ENCODE peak calls at places on chromosomes 3 and 15, in six cellular contexts. O is cardiac muscle cell, R is HCT116, J is IMR-90, K is OCI-LY7, Z is testis. Y is an unnamed sample.

GRCh38 chr3:99175276-99175801 is 273.8 kb upstream of the DCBLD2 start:
- DNase-seq in O (no peak), R (no peak), J (no peak), K (no peak), Z (no peak), Y (no peak)

GRCh38 chr3:87982421-87982820 is 76.4 kb downstream of the CGGBP1 start:
- DNase-seq in O (peak; percentile 26), R (no peak), J (no peak), K (no peak), Z (no peak), Y (no peak)

GRCh38 chr15:27685638-27686037 is 413.5 kb downstream of the OCA2 start:
- DNase-seq in O (no peak), R (no peak), J (no peak), K (no peak), Z (no peak), Y (no peak)

GRCh38 chr3:105827959-105828358 is 40.9 kb downstream of the CBLB start:
- DNase-seq in O (no peak), R (peak; percentile 73), J (peak; percentile 90), K (no peak), Z (no peak), Y (peak; percentile 46)

GRCh38 chr3:169771651-169772529 is 1.3 kb upstream of the MYNN start:
- DNase-seq in O (peak; percentile 75), R (peak; percentile 65), J (peak; percentile 72), K (peak; percentile 85), Z (peak; percentile 52), Y (peak; percentile 71)

GRCh38 chr15:70234256-70234965 is 136.7 kb upstream of the TLE3 start:
- DNase-seq in O (no peak), R (no peak), J (peak; percentile 60), K (no peak), Z (no peak), Y (no peak)

GRCh38 chr3:81302045-81302444 is 459.4 kb downstream of the GBE1 start:
- DNase-seq in O (peak; percentile 54), R (peak; percentile 13), J (peak; percentile 48), K (peak; percentile 25), Z (peak; percentile 43), Y (peak; percentile 29)

GRCh38 chr3:23113455-23114171 is 89.5 kb upstream of the UBE2E2 start:
- DNase-seq in O (no peak), R (no peak), J (peak; percentile 13), K (no peak), Z (no peak), Y (no peak)

GRCh38 chr3:73926360-73927202 is 301.8 kb upstream of the PDZRN3 start:
- DNase-seq in O (no peak), R (no peak), J (no peak), K (no peak), Z (no peak), Y (no peak)

GRCh38 chr15:62453979-62454378 is 288.9 kb upstream of the C2CD4B start:
- DNase-seq in O (no peak), R (no peak), J (peak; percentile 80), K (no peak), Z (no peak), Y (no peak)

GRCh38 chr3:158768881-158769518 is 32.9 kb upstream of the MFSD1 start:
- DNase-seq in O (no peak), R (no peak), J (peak; percentile 98), K (no peak), Z (peak; percentile 26), Y (peak; percentile 29)

GRCh38 chr15:64865998-64866520 is 24.3 kb downstream of the PLEKHO2 start:
- DNase-seq in O (no peak), R (no peak), J (peak; percentile 98), K (no peak), Z (no peak), Y (no peak)

GRCh38 chr15:66053991-66054390 is 184.7 kb downstream of the RAB11A start:
- DNase-seq in O (no peak), R (no peak), J (no peak), K (no peak), Z (no peak), Y (no peak)

GRCh38 chr3:191352014-191352413 is 21.7 kb upstream of the UTS2B start:
- DNase-seq in O (no peak), R (no peak), J (no peak), K (no peak), Z (no peak), Y (no peak)

GRCh38 chr3:70597312-70597711 is 284.9 kb upstream of the MDFIC2 start:
- DNase-seq in O (no peak), R (no peak), J (no peak), K (no peak), Z (no peak), Y (no peak)

GRCh38 chr3:134372405-134373277 is 1.6 kb downstream of the AMOTL2 start:
- DNase-seq in O (no peak), R (no peak), J (peak; percentile 30), K (no peak), Z (no peak), Y (no peak)
- H3K27ac ChIP-seq in O (peak overlapping the region; percentile 99), R (peak overlapping the region; percentile 98), J (peak overlapping the region; percentile 99), K (no peak overlapping the region), Z (peak overlapping the region; percentile 94), Y (peak overlapping the region; percentile 93)

GRCh38 chr15:97881568-97881967 is 78.9 kb upstream of the ARRDC4 start:
- DNase-seq in O (no peak), R (no peak), J (no peak), K (no peak), Z (no peak), Y (no peak)

GRCh38 chr15:97870771-97871170 is 89.7 kb upstream of the ARRDC4 start:
- DNase-seq in O (no peak), R (no peak), J (no peak), K (no peak), Z (no peak), Y (no peak)

GRCh38 chr15:97875025-97875512 is 85.4 kb upstream of the ARRDC4 start:
- DNase-seq in O (no peak), R (no peak), J (no peak), K (no peak), Z (no peak), Y (no peak)

GRCh38 chr15:97874139-97874538 is 86.4 kb upstream of the ARRDC4 start:
- DNase-seq in O (no peak), R (no peak), J (no peak), K (no peak), Z (no peak), Y (no peak)

GRCh38 chr15:97875513-97876285 is 84.8 kb upstream of the ARRDC4 start:
- DNase-seq in O (no peak), R (peak; percentile 34), J (no peak), K (no peak), Z (peak; percentile 68), Y (peak; percentile 28)
- H3K4me3 ChIP-seq in O (no peak overlapping the region), R (peak overlapping the region; percentile 69), J (no peak overlapping the region), K (no peak overlapping the region), Z (peak overlapping the region; percentile 41), Y (no peak overlapping the region)

GRCh38 chr3:138939563-138940241 is 7.2 kb downstream of the FOXL2 start:
- DNase-seq in O (no peak), R (no peak), J (no peak), K (no peak), Z (peak; percentile 18), Y (no peak)

GRCh38 chr3:138938877-138939562 is 7.9 kb downstream of the FOXL2 start:
- DNase-seq in O (no peak), R (no peak), J (no peak), K (no peak), Z (no peak), Y (no peak)

GRCh38 chr3:138942271-138942670 is 4.7 kb downstream of the FOXL2 start:
- DNase-seq in O (no peak), R (no peak), J (no peak), K (no peak), Z (no peak), Y (no peak)

GRCh38 chr3:138941259-138941885 is 5.6 kb downstream of the FOXL2 start:
- DNase-seq in O (peak; percentile 75), R (peak; percentile 32), J (peak; percentile 33), K (peak; percentile 27), Z (peak; percentile 25), Y (peak; percentile 66)

GRCh38 chr3:138940446-138940845 is 6.5 kb downstream of the FOXL2 start:
- DNase-seq in O (no peak), R (no peak), J (no peak), K (no peak), Z (no peak), Y (no peak)
- H3K27ac ChIP-seq in O (no peak overlapping the region), R (no peak overlapping the region), J (no peak overlapping the region), K (no peak overlapping the region), Z (no peak overlapping the region), Y (no peak overlapping the region)

GRCh38 chr3:133917144-133917543 is 21.5 kb upstream of the RAB6B start:
- DNase-seq in O (no peak), R (no peak), J (no peak), K (no peak), Z (no peak), Y (no peak)

GRCh38 chr3:133910422-133910821 is 14.7 kb upstream of the RAB6B start:
- DNase-seq in O (no peak), R (no peak), J (no peak), K (no peak), Z (no peak), Y (no peak)

GRCh38 chr3:133914839-133915600 is 19.3 kb upstream of the RAB6B start:
- DNase-seq in O (no peak), R (no peak), J (no peak), K (no peak), Z (no peak), Y (no peak)

GRCh38 chr3:133921592-133921991 is 25.9 kb upstream of the RAB6B start:
- DNase-seq in O (no peak), R (no peak), J (no peak), K (no peak), Z (no peak), Y (no peak)

DNA sequence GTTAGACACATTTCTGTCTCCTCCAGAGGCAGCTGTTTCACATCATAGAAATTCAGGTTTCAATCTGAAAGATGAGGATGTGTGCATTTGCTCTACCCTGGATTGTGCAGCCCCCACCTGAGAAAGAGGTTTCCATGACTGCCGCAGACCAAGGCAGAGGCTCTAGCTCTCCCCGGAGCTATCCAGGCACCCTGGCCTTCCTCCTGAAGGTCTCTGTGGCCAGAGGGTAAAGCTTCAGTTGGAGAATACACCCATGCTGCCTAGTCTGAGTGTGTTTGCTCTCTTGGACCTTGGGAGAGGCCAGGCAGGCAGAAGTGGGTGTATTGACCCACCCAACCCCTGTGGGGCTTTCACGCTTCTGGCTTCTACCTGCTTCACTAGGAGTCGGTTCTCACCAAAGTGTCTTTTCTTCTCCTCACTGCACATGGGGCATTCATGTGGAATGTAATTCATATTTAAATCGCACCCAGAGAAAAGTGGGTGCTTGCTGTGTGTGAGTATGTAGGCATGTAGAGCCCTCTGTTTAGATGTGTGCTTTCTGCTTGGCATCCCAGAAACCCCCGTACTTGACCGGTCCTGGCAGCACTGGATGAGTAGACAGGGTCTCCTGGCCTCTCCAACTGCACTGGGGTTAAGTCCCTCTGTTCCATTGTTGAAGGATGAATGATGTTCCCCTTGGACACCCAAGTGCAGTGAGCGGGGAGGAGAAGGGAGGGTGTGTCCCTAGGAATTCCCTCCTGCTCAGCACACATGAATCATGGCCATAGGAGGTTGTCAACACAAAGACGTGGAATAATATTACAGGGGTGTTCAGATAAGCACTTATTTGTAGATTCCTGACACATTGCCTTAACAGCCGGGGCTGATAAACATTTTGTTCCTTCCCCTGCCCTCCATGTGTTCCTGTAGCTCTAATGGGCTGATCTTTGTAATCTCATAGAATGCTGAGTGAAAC is 20.3 kb upstream of the RAB6B start:
- DNase-seq in O (no peak), R (no peak), J (no peak), K (no peak), Z (no peak), Y (no peak)
- H3K4me3 ChIP-seq in O (no peak overlapping the region), R (no peak overlapping the region), J (no peak overlapping the region), K (no peak overlapping the region), Z (no peak overlapping the region), Y (no peak overlapping the region)